ENCODE peak calls at places on chromosome 11, in six cellular contexts. D is ovary, P is transverse colon, R is heart left ventricle, Z is stomach, Y is body of pancreas. Q is an unnamed sample.

GRCh38 chr11:18248561-18248960 is at the start of gene SAA2:
- DNase-seq in D (no peak), P (no peak), R (no peak), Z (no peak), Y (no peak), Q (no peak)

GRCh38 chr11:67120881-67121710 is 2.0 kb downstream of the KDM2A start:
- DNase-seq in D (peak), P (peak), R (no peak), Z (peak), Y (peak), Q (no peak)

GRCh38 chr11:8477680-8478079 is 116.3 kb downstream of the STK33 start:
- DNase-seq in D (no peak), P (no peak), R (no peak), Z (no peak), Y (no peak), Q (no peak)

GRCh38 chr11:108733479-108734116 is 68.7 kb downstream of the DDX10 start:
- DNase-seq in D (no peak), P (no peak), R (no peak), Z (no peak), Y (no peak), Q (no peak)

GRCh38 chr11:92852946-92853345 is 116.5 kb upstream of the MTNR1B start:
- DNase-seq in D (no peak), P (peak), R (no peak), Z (peak), Y (no peak), Q (no peak)

GRCh38 chr11:23021287-23021863 is 161.1 kb upstream of the CCDC179 start:
- DNase-seq in D (no peak), P (peak), R (no peak), Z (peak), Y (peak), Q (peak)

GRCh38 chr11:14641801-14642200 is 1.8 kb upstream of the PDE3B start:
- DNase-seq in D (no peak), P (no peak), R (no peak), Z (no peak), Y (no peak), Q (no peak)

GRCh38 chr11:65426839-65427690 is 4.5 kb downstream of the NEAT1 start:
- DNase-seq in D (peak), P (peak), R (no peak), Z (peak), Y (peak), Q (no peak)

GRCh38 chr11:58577441-58578135 is 1.3 kb upstream of the ZFP91 start:
- DNase-seq in D (peak), P (peak), R (peak), Z (peak), Y (peak), Q (no peak)

GRCh38 chr11:112518371-112518770 is 257.7 kb upstream of the PLET1 start:
- DNase-seq in D (no peak), P (no peak), R (no peak), Z (no peak), Y (no peak), Q (no peak)

GRCh38 chr11:18768472-18768901 is 23.1 kb downstream of the PTPN5 start:
- DNase-seq in D (no peak), P (no peak), R (no peak), Z (no peak), Y (no peak), Q (no peak)

GRCh38 chr11:662689-663274 is 25.7 kb downstream of the DRD4 start:
- DNase-seq in D (peak), P (peak), R (peak), Z (peak), Y (peak), Q (peak)

GRCh38 chr11:35061516-35062440 is 77.2 kb upstream of the CD44 start:
- DNase-seq in D (no peak), P (no peak), R (no peak), Z (no peak), Y (no peak), Q (no peak)

GRCh38 chr11:8793114-8793777 is 110.7 kb downstream of the RPL27A start:
- DNase-seq in D (no peak), P (no peak), R (no peak), Z (no peak), Y (no peak), Q (no peak)

GRCh38 chr11:2267871-2268825 is 2.2 kb downstream of the ASCL2 start:
- DNase-seq in D (peak), P (no peak), R (no peak), Z (peak), Y (no peak), Q (no peak)

GRCh38 chr11:25423436-25424184 is 908.3 kb upstream of the ANO3 start:
- DNase-seq in D (no peak), P (no peak), R (no peak), Z (no peak), Y (no peak), Q (no peak)

GRCh38 chr11:113397212-113397611 is 9.6 kb downstream of the ANKK1 start:
- DNase-seq in D (no peak), P (no peak), R (no peak), Z (no peak), Y (no peak), Q (no peak)

GRCh38 chr11:35944503-35945136 is 758 bp downstream of the LDLRAD3 start:
- DNase-seq in D (peak), P (no peak), R (no peak), Z (no peak), Y (no peak), Q (no peak)

GRCh38 chr11:134443246-134443645 is 31.2 kb upstream of the B3GAT1 start:
- DNase-seq in D (no peak), P (no peak), R (no peak), Z (no peak), Y (no peak), Q (no peak)

GRCh38 chr11:114272311-114272710 is 23.9 kb upstream of the NNMT start:
- DNase-seq in D (no peak), P (no peak), R (no peak), Z (no peak), Y (no peak), Q (no peak)

GRCh38 chr11:33055361-33055760 is 16.0 kb downstream of the TCP11L1 start:
- DNase-seq in D (no peak), P (no peak), R (no peak), Z (no peak), Y (no peak), Q (no peak)

GRCh38 chr11:128627666-128628342 is 40.4 kb upstream of the ETS1 start:
- DNase-seq in D (no peak), P (no peak), R (no peak), Z (no peak), Y (no peak), Q (no peak)

GRCh38 chr11:73242291-73243092 is 24.4 kb downstream of the P2RY2 start:
- DNase-seq in D (peak), P (peak), R (peak), Z (peak), Y (peak), Q (peak)

GRCh38 chr11:78564037-78564888 is 10.4 kb downstream of the NARS2 start:
- DNase-seq in D (no peak), P (peak), R (no peak), Z (no peak), Y (peak), Q (no peak)

GRCh38 chr11:128828350-128828749 is 38.7 kb downstream of the KCNJ1 start:
- DNase-seq in D (no peak), P (no peak), R (no peak), Z (no peak), Y (no peak), Q (no peak)

GRCh38 chr11:61805146-61805545 is 11.7 kb downstream of the FADS1 start:
- DNase-seq in D (no peak), P (no peak), R (no peak), Z (no peak), Y (no peak), Q (no peak)
- TF ChIP-seq POLR2A in D (no peak), P (no peak), R (no peak), Z (no peak), Y (no peak), Q (no peak)

GRCh38 chr11:10568486-10568941 is at the start of gene LYVE1:
- DNase-seq in D (no peak), P (peak), R (peak), Z (no peak), Y (peak), Q (no peak)
- TF ChIP-seq POLR2A in D (no peak), P (no peak), R (no peak), Z (no peak), Y (no peak), Q (no peak)

GRCh38 chr11:12331239-12331874 is 46.0 kb upstream of the PARVA start:
- DNase-seq in D (peak), P (peak), R (peak), Z (peak), Y (peak), Q (peak)
- TF ChIP-seq POLR2A in D (no peak), P (no peak), R (no peak), Z (no peak), Y (no peak), Q (no peak)

DNA sequence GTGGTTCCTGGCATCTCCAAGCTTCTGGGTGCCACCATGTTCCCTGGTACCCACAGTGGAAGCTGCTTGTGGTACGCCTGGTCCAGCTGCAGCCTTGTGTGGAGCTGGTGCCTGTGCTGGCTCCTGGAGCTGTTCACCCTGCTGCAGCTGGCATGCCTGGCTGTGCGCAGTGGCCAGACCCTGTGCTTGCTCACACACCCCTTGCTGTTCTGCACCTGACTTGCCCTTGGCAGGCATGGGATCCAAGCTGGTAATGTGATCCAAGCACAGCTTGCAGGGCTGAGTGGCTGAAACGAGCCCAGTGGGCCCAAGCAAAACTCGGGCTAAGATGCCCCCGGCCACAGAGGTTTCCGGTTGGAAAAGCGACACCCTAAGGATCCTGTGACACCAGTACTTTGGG is 104.7 kb upstream of the CLMP start:
- DNase-seq in D (no peak), P (no peak), R (peak), Z (no peak), Y (no peak), Q (no peak)
- TF ChIP-seq POLR2A in D (no peak), P (no peak), R (no peak), Z (no peak), Y (no peak), Q (no peak)

DNA sequence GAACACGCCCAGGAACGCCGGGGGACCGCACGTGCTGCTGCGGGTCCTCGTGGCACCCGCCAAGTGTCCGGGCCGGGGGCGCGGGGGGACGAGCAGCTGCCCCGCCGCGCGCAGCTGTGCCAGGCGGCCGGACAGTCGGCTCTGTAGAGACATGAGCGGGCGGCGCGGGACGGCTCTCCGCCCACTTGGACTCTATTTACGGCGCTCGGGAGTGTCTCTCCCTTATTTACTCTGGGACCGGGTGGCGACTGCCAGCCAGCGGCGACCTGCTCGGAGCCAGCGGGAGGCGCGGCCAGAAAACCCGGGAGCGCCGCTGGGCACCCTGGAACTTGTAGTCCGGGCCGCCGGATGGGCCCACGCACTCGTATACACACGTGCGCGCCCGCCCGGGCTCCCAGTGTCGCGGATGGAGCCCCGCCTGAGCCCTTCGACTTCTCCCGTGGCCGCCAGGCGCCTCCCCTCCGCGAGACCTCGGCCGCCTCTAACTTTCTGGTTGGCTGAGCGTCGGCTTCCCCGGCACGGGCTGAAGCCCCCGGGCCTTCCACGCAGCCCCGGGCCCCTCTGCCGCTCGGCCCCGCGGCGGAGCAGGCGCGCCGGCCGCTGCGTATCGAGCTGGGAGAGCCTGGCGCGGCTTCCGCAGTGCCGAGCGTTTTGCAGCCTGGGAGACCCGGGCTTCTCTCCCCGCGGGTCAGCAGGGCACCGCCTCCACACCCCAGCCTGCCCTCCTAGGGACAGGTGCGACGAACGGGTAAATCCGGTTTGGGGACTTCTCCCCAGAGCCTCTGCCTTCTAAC is at the start of gene MACROD1:
- DNase-seq in D (peak), P (peak), R (peak), Z (peak), Y (peak), Q (peak)
- TF ChIP-seq POLR2A in D (no peak), P (peak), R (peak), Z (no peak), Y (peak), Q (peak)

GRCh38 chr11:70826541-70826943 is 425.8 kb downstream of the SHANK2 start:
- DNase-seq in D (no peak), P (no peak), R (no peak), Z (no peak), Y (peak), Q (no peak)

GRCh38 chr11:70824590-70825300 is 426.4 kb downstream of the CTTN start:
- DNase-seq in D (no peak), P (no peak), R (no peak), Z (no peak), Y (no peak), Q (no peak)

GRCh38 chr11:70825893-70826540 is 426.4 kb downstream of the SHANK2 start:
- DNase-seq in D (no peak), P (no peak), R (no peak), Z (no peak), Y (peak), Q (no peak)

GRCh38 chr11:70820712-70821111 is 422.4 kb downstream of the CTTN start:
- DNase-seq in D (no peak), P (no peak), R (no peak), Z (no peak), Y (no peak), Q (no peak)

DNA sequence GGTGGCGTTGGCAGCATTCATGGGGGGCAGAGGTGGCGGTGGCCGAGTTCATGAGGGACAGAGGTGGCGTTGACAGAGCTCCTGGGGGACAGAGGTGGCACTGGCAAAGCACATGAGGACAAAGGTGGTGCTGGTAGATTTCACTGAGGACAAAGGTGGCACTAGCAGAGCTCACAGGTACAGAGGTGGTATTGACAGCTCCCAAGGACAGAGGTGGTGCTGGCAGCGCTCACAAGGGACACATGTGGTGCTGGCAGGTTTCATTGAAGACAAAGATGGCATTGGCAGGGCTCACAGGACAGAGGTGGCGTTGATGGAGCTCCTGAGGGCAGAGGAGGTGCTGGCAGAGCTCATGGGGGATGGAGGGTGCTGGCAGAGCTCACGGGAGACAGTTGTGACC is 425.4 kb downstream of the CTTN start:
- DNase-seq in D (no peak), P (no peak), R (no peak), Z (no peak), Y (no peak), Q (no peak)
- TF ChIP-seq POLR2A in D (no peak), P (no peak), R (no peak), Z (no peak), Y (no peak), Q (no peak)

GRCh38 chr11:60913793-60914619 is at the start of gene TMEM109:
- DNase-seq in D (peak), P (peak), R (peak), Z (peak), Y (peak), Q (peak)
- TF ChIP-seq POLR2A in D (peak), P (peak), R (no peak), Z (no peak), Y (peak), Q (peak)

DNA sequence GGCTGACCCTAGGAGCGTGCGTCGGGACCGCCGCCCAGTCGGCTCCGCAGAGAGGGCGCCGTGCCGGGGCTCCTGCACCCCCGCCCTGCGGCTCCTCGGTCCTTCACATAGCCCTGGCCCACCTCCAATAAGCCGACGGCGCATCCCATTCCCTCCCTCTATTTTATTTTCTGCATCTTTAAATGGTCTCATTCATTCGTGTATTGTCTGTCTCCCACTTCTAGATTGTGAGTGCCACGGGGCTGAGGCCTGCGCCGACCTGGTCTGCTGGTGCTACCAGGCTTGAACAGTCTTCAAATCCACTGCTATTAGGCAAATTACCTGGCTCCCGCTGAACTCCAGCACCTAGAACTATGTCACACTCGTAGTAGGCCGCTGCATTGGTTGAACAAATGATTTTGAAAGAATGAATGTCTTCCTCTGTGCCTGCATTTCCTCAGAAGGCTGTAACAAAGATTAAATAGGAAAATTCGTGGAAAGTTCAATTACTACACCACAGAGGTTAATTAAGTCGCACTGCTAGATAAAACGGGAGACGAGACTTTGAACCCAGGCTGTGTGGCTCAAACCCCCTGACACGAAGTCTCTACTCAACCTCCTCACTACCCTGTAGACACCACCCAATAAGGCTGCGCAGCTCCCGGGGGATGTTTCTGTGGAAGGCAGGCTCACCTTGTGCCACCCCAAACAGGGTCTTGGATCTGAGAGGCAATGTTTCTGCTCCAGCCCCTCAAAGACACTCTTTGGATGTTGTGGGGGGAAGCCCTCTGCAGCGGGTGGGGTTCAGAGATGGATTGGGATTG is 1.2 kb upstream of the PPP1R14B start:
- DNase-seq in D (peak), P (peak), R (no peak), Z (no peak), Y (no peak), Q (no peak)
- TF ChIP-seq POLR2A in D (no peak), P (no peak), R (no peak), Z (no peak), Y (no peak), Q (no peak)

GRCh38 chr11:10452211-10452767 is 2.8 kb upstream of the AMPD3 start:
- DNase-seq in D (no peak), P (no peak), R (no peak), Z (no peak), Y (no peak), Q (no peak)

GRCh38 chr11:10451399-10452116 is 3.5 kb upstream of the AMPD3 start:
- DNase-seq in D (no peak), P (no peak), R (no peak), Z (no peak), Y (no peak), Q (no peak)

GRCh38 chr11:10453261-10453660 is 1.8 kb upstream of the AMPD3 start:
- DNase-seq in D (no peak), P (no peak), R (no peak), Z (no peak), Y (no peak), Q (no peak)

GRCh38 chr11:10454506-10454901 is 560 bp upstream of the AMPD3 start:
- DNase-seq in D (no peak), P (no peak), R (no peak), Z (no peak), Y (no peak), Q (no peak)

DNA sequence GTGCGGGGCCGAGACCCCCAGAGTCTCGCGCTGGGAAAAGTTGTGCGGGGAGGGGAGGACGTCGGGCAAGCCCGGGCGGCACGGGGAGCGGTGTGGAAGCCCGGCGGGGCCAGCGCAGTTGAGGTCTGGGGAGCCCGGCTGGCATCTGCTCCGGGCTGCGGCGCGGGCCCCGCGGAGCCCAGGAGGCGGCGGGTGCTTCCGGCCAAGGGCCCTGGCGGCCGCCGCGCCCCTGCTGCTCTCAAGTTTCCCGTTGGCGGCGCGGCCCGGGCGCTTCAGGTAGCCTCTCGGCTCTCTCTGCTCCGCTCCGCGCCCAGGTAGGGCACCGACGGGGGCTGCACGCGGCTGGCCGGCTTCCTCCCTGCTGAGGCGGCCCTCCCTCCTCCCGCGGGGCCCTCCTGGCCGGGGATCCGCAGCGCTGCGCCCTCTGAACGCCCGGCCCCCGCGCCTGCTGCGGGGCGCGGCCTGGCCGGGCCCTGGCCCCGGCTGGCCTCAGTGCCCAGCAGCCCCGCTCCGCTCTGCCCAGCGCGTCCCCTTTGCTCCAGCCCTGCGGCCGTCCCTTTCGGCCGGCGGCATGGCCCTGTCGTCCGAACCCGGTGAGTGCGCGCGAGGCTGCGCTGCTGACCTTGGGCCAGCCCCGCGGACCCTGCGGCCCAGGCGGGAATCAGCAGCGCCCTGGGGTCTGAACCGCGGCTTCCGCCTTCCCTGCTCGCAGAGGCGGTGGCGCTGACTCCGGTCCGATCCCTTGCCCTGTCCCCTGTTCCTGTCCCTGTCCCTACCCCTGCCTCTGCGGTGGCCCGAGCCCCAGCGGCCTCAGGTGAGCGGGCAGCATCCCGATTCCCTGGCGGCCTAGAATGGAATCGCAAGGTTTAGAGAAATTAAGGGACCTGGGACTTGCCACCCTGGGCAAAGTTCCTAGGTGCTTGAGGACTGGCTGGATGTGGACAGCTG is 4.3 kb upstream of the AMPD3 start:
- DNase-seq in D (no peak), P (peak), R (peak), Z (peak), Y (peak), Q (no peak)
- TF ChIP-seq POLR2A in D (no peak), P (peak), R (no peak), Z (no peak), Y (peak), Q (no peak)